ENCODE peak calls at places on chromosomes 1 and 21, in seven cellular contexts. R is endothelial cell of umbilical vein, N is HL-60, C is upper lobe of left lung, B is breast epithelium, Y is stomach, W is sigmoid colon. F is an unnamed sample.

GRCh38 chr1:90850181-90850924 is 133.3 kb upstream of the BARHL2 start:
- DNase-seq in R (no peak), N (no peak), C (peak; percentile 81), B (no peak), Y (no peak), W (no peak), F (no peak)

GRCh38 chr1:30374400-30375070 is 348.9 kb downstream of the MATN1 start:
- DNase-seq in R (no peak), N (no peak), C (no peak), B (no peak), Y (peak; percentile 16), W (peak; percentile 45), F (peak; percentile 89)

GRCh38 chr1:31145581-31146117 is 80.1 kb upstream of the PUM1 start:
- DNase-seq in R (no peak), N (no peak), C (no peak), B (no peak), Y (no peak), W (no peak), F (no peak)

GRCh38 chr1:58551741-58552140 is 5.2 kb upstream of the OMA1 start:
- DNase-seq in R (no peak), N (no peak), C (no peak), B (no peak), Y (no peak), W (no peak), F (no peak)

GRCh38 chr1:206453111-206453510 is 17.2 kb upstream of the IKBKE start:
- DNase-seq in R (no peak), N (no peak), C (peak; percentile 41), B (no peak), Y (no peak), W (no peak), F (no peak)

GRCh38 chr1:109537450-109538178 is 2.1 kb upstream of the GPR61 start:
- DNase-seq in R (no peak), N (no peak), C (no peak), B (no peak), Y (no peak), W (no peak), F (no peak)

GRCh38 chr1:55500601-55501000 is 285.4 kb upstream of the USP24 start:
- DNase-seq in R (no peak), N (no peak), C (peak; percentile 0), B (no peak), Y (no peak), W (no peak), F (no peak)

GRCh38 chr1:161033751-161034150 is 5.0 kb downstream of the TSTD1 start:
- DNase-seq in R (no peak), N (no peak), C (no peak), B (no peak), Y (no peak), W (no peak), F (no peak)

GRCh38 chr1:175618559-175618958 is 124.8 kb downstream of the TNR start:
- DNase-seq in R (no peak), N (no peak), C (no peak), B (no peak), Y (no peak), W (no peak), F (no peak)

GRCh38 chr1:151653397-151653796 is 41.5 kb downstream of the SNX27 start:
- DNase-seq in R (no peak), N (peak; percentile 66), C (no peak), B (no peak), Y (no peak), W (no peak), F (no peak)

GRCh38 chr1:232472485-232473041 is 157.4 kb downstream of the SIPA1L2 start:
- DNase-seq in R (no peak), N (no peak), C (no peak), B (no peak), Y (no peak), W (no peak), F (no peak)

GRCh38 chr21:33944185-33944763 is 28.7 kb upstream of the ATP5PO start:
- DNase-seq in R (no peak), N (no peak), C (no peak), B (no peak), Y (no peak), W (no peak), F (no peak)

GRCh38 chr1:186802388-186802787 is 26.4 kb upstream of the PLA2G4A start:
- DNase-seq in R (no peak), N (peak; percentile 23), C (no peak), B (no peak), Y (no peak), W (no peak), F (no peak)

GRCh38 chr1:147641695-147642592 is 28.4 kb downstream of the ACP6 start:
- DNase-seq in R (peak; percentile 56), N (peak; percentile 48), C (peak; percentile 49), B (no peak), Y (peak; percentile 50), W (no peak), F (no peak)

GRCh38 chr1:85214654-85215053 is 13.8 kb upstream of the SYDE2 start:
- DNase-seq in R (no peak), N (no peak), C (no peak), B (no peak), Y (no peak), W (no peak), F (no peak)

GRCh38 chr1:29280780-29281131 is 44.4 kb downstream of the PTPRU start:
- DNase-seq in R (peak; percentile 11), N (no peak), C (no peak), B (no peak), Y (no peak), W (no peak), F (no peak)

GRCh38 chr1:230865062-230865817 is 3.1 kb downstream of the C1orf198 start:
- DNase-seq in R (no peak), N (no peak), C (no peak), B (no peak), Y (no peak), W (no peak), F (no peak)

GRCh38 chr21:25171438-25171837 is 435.8 kb downstream of the MRPL39 start:
- DNase-seq in R (no peak), N (peak; percentile 94), C (no peak), B (no peak), Y (no peak), W (no peak), F (no peak)

GRCh38 chr1:169550294-169550693 is 36.0 kb downstream of the F5 start:
- DNase-seq in R (peak; percentile 58), N (peak; percentile 18), C (no peak), B (no peak), Y (no peak), W (no peak), F (no peak)

GRCh38 chr1:2966940-2967725 is 54.1 kb upstream of the ACTRT2 start:
- DNase-seq in R (no peak), N (no peak), C (peak; percentile 73), B (no peak), Y (no peak), W (peak; percentile 60), F (no peak)

GRCh38 chr1:33267468-33268205 is 11.3 kb downstream of the ZNF362 start:
- DNase-seq in R (no peak), N (no peak), C (no peak), B (no peak), Y (no peak), W (no peak), F (no peak)

GRCh38 chr1:1440262-1440772 is 4.8 kb downstream of the VWA1 start:
- DNase-seq in R (no peak), N (no peak), C (no peak), B (no peak), Y (no peak), W (no peak), F (no peak)

GRCh38 chr1:1438531-1439381 is 3.3 kb downstream of the VWA1 start:
- DNase-seq in R (no peak), N (no peak), C (peak; percentile 79), B (no peak), Y (no peak), W (no peak), F (no peak)

GRCh38 chr1:1439550-1440261 is 4.2 kb downstream of the VWA1 start:
- DNase-seq in R (no peak), N (no peak), C (peak; percentile 83), B (no peak), Y (no peak), W (no peak), F (no peak)

GRCh38 chr1:1440941-1441888 is 5.7 kb downstream of the VWA1 start:
- DNase-seq in R (peak; percentile 37), N (peak; percentile 47), C (peak; percentile 92), B (no peak), Y (peak; percentile 61), W (no peak), F (no peak)

DNA sequence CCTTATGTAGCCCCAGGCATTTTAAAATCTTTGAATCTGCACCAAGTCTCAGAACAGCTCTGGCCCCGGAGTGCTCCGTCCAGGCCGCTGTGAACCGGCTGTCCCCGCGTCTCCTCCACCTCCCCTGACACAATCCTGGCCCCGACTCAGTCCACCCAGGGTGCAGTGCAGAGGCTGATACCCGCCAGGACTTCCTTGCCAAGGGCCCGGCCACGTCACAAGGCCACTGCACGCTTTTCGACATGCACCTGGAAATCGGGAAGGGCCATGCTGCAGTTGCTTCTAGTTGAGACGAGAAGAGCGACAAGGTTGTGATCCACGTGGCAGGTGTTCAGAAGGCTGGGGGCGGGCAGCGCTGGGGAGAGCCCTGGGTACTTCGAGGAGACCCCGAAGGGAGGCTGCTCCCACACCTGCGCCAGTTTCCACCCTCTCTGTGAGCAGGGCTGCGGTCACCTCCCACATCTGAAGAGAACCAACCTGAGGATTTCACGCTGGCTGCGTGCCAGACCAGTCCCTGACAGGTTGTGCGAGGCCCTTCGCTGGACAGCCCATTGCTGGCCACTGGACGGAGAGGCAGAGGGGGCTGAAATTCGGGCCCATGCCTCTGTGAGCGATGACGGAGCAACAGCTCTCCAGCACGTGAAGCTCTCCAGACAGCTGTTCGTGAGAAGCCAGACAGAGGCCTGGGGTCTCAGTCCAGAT is 6.7 kb downstream of the VWA1 start:
- DNase-seq in R (no peak), N (no peak), C (no peak), B (no peak), Y (no peak), W (no peak), F (no peak)
- TF ChIP-seq POLR2AphosphoS5 in R (no peak), N (no peak), C (no peak), B (no peak), Y (no peak), W (no peak), F (peak; percentile 55)

DNA sequence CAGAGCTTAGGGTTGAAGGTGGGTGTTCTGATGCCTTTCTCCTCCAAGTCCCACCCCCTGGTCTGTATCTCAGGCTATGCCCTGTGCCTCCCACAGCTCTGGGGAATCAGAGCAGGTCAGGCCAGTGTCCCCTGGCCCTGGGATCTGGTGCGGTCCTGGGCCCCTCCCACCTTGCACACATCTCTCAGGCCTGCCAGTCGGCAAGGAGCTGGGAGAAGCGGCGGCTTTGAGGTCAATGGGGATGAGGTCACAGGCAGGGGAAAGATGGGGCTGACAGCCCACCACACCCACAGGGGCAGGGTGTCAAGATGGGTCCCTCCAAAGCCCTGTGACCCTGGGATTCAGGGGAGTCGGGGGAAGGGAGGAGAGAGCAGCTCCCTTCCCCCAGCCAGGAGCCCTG is 65.4 kb upstream of the CASZ1 start:
- DNase-seq in R (no peak), N (no peak), C (peak; percentile 48), B (no peak), Y (no peak), W (no peak), F (no peak)
- H3K4me3 ChIP-seq in R (no peak overlapping the region), N (no peak overlapping the region), C (no peak overlapping the region), B (no peak overlapping the region), Y (no peak overlapping the region), W (no peak overlapping the region), F (no peak overlapping the region)

GRCh38 chr1:11046625-11047365 is at the start of gene MASP2:
- DNase-seq in R (no peak), N (no peak), C (no peak), B (no peak), Y (no peak), W (peak; percentile 58), F (no peak)
- TF ChIP-seq POLR2AphosphoS5 in R (no peak), N (no peak), C (no peak), B (no peak), Y (no peak), W (no peak), F (no peak)

GRCh38 chr1:13708380-13709010 is 8.5 kb downstream of the PRDM2 start:
- DNase-seq in R (peak; percentile 9), N (no peak), C (no peak), B (no peak), Y (no peak), W (no peak), F (no peak)
- H3K4me3 ChIP-seq in R (no peak overlapping the region), N (no peak overlapping the region), C (no peak overlapping the region), B (no peak overlapping the region), Y (no peak overlapping the region), W (no peak overlapping the region), F (no peak overlapping the region)

F was measured in esophagus muscularis mucosa.